ENCODE peak calls at places on chromosomes 7 and 10, in five cellular contexts. B is colonic mucosa, S is upper lobe of left lung, I is GM12865, P is spleen. F is an unnamed sample.

GRCh38 chr10:114017873-114018272 is 25.8 kb upstream of the ADRB1 start:
- DNase-seq in I (no peak), S (no peak), P (no peak), B (no peak), F (no peak)

GRCh38 chr7:73659983-73660382 is 7.6 kb upstream of the VPS37D start:
- DNase-seq in I (no peak), B (no peak), S (no peak), P (no peak), F (no peak)

GRCh38 chr7:3042301-3042700 is 1.4 kb downstream of the CARD11 start:
- DNase-seq in I (no peak), S (no peak), P (no peak), B (no peak), F (no peak)

GRCh38 chr10:79929409-79929904 is 19.4 kb downstream of the SFTPD start:
- DNase-seq in S (peak), B (peak), I (peak), P (peak), F (no peak)

GRCh38 chr7:379456-380225 is 89.7 kb downstream of the FOXL3 start:
- DNase-seq in B (peak), P (peak), S (peak), I (no peak), F (no peak)

GRCh38 chr10:132798403-132798802 is 12.5 kb upstream of the NKX6-2 start:
- DNase-seq in P (no peak), S (no peak), B (no peak), I (no peak), F (no peak)

GRCh38 chr7:140961117-140961516 is 36.4 kb upstream of the BRAF start:
- DNase-seq in P (no peak), I (no peak), B (no peak), S (no peak), F (no peak)

GRCh38 chr7:1251796-1252542 is 19.3 kb downstream of the UNCX start:
- DNase-seq in I (no peak), S (no peak), P (no peak), B (no peak), F (no peak)

GRCh38 chr10:130921461-130921860 is 390.1 kb downstream of the TCERG1L start:
- DNase-seq in B (no peak), P (no peak), I (no peak), S (no peak), F (no peak)

GRCh38 chr10:79054203-79055099 is 14.3 kb upstream of the ZMIZ1 start:
- DNase-seq in B (peak), I (no peak), P (peak), S (peak), F (no peak)

GRCh38 chr10:125257521-125258105 is 97.2 kb upstream of the CTBP2 start:
- DNase-seq in S (no peak), I (no peak), P (no peak), B (no peak), F (no peak)

GRCh38 chr7:41054960-41055700 is 647.8 kb downstream of the INHBA start:
- DNase-seq in I (no peak), S (no peak), B (no peak), P (no peak), F (no peak)

GRCh38 chr10:69929575-69929974 is 123.1 kb upstream of the MACROH2A2 start:
- DNase-seq in P (no peak), I (no peak), B (no peak), S (no peak), F (no peak)

GRCh38 chr10:80598084-80598798 is 60.5 kb downstream of the SH2D4B start:
- DNase-seq in I (peak), S (no peak), B (no peak), P (no peak), F (no peak)

GRCh38 chr7:142669074-142669654 is 80.1 kb upstream of the PRSS1 start:
- DNase-seq in S (no peak), P (no peak), I (peak), B (no peak), F (no peak)

GRCh38 chr10:127145173-127145572 is 51.2 kb downstream of the INSYN2A start:
- DNase-seq in B (no peak), I (no peak), P (no peak), S (no peak), F (no peak)

GRCh38 chr10:122159159-122159970 is 111.7 kb upstream of the BTBD16 start:
- DNase-seq in I (no peak), S (no peak), B (no peak), P (peak), F (no peak)

GRCh38 chr10:19930936-19931859 is 115.0 kb downstream of the PLXDC2 start:
- DNase-seq in B (peak), I (no peak), S (peak), P (no peak), F (no peak)

GRCh38 chr7:120398284-120399000 is 125.5 kb downstream of the KCND2 start:
- DNase-seq in P (no peak), B (no peak), I (no peak), S (no peak), F (no peak)

GRCh38 chr7:101031082-101031481 is 11.2 kb downstream of the MUC17 start:
- DNase-seq in I (no peak), B (no peak), S (no peak), P (no peak), F (no peak)

GRCh38 chr10:63866747-63867140 is 345.5 kb downstream of the REEP3 start:
- DNase-seq in B (no peak), I (no peak), P (no peak), S (no peak), F (no peak)

GRCh38 chr10:44947356-44948152 is 12.0 kb upstream of the RASSF4 start:
- DNase-seq in I (peak), B (peak), P (peak), S (peak), F (peak)

GRCh38 chr7:29987083-29987482 is 2.5 kb downstream of the SCRN1 start:
- DNase-seq in B (no peak), I (peak), S (no peak), P (no peak), F (no peak)

GRCh38 chr10:133123746-133124356 is 36.1 kb downstream of the ADGRA1 start:
- DNase-seq in B (no peak), I (no peak), P (peak), S (no peak), F (no peak)

GRCh38 chr7:4958477-4959301 is at the start of gene MMD2:
- DNase-seq in B (no peak), P (peak), I (no peak), S (no peak), F (no peak)

GRCh38 chr10:92742331-92743228 is 52.8 kb downstream of the HHEX start:
- DNase-seq in S (no peak), B (no peak), P (no peak), I (peak), F (peak)

GRCh38 chr7:2299131-2299829 is 15.0 kb downstream of the SNX8 start:
- DNase-seq in I (peak), B (no peak), S (peak), P (no peak), F (peak)

GRCh38 chr10:25467861-25468260 is 293.1 kb downstream of the GPR158 start:
- DNase-seq in S (no peak), P (no peak), I (no peak), B (no peak), F (no peak)

GRCh38 chr7:74479961-74480829 is 26.5 kb downstream of the GTF2IRD1 start:
- DNase-seq in I (no peak), S (peak), P (peak), B (peak), F (peak)

GRCh38 chr10:100645609-100646008 is 99.8 kb upstream of the PAX2 start:
- DNase-seq in I (no peak), P (no peak), B (no peak), S (no peak), F (no peak)

GRCh38 chr10:47402681-47403301 is 18.7 kb upstream of the ZNF488 start:
- DNase-seq in P (peak), S (no peak), B (peak), I (no peak), F (no peak)

GRCh38 chr10:77042706-77043105 is 594.9 kb downstream of the KCNMA1 start:
- DNase-seq in P (no peak), B (no peak), I (no peak), S (no peak), F (no peak)

GRCh38 chr10:55631071-55631654 is 729.9 kb downstream of the ZWINT start:
- DNase-seq in P (peak), S (peak), I (no peak), B (peak), F (no peak)

GRCh38 chr7:134155220-134155619 is 28.1 kb downstream of the LRGUK start:
- DNase-seq in P (no peak), S (no peak), B (no peak), I (peak), F (no peak)

GRCh38 chr10:33195608-33196376 is 138.7 kb downstream of the NRP1 start:
- DNase-seq in I (no peak), P (no peak), S (no peak), B (no peak), F (no peak)

GRCh38 chr7:6246257-6246917 is 26.0 kb downstream of the CYTH3 start:
- DNase-seq in S (no peak), B (no peak), P (no peak), I (no peak), F (no peak)

GRCh38 chr7:15174470-15174869 is 271.9 kb upstream of the DGKB start:
- DNase-seq in P (no peak), B (no peak), I (no peak), S (no peak), F (no peak)

GRCh38 chr10:103921750-103922195 is 3.8 kb upstream of the STN1 start:
- DNase-seq in I (peak), S (peak), B (peak), P (no peak), F (no peak)

GRCh38 chr7:129884495-129884894 is 68.3 kb downstream of the UBE2H start:
- DNase-seq in P (no peak), I (no peak), S (no peak), B (no peak), F (no peak)

GRCh38 chr10:17409170-17409733 is 45.1 kb downstream of the ST8SIA6 start:
- DNase-seq in B (no peak), I (peak), S (no peak), P (no peak), F (no peak)

GRCh38 chr10:17416442-17417211 is 37.8 kb downstream of the ST8SIA6 start:
- DNase-seq in P (no peak), I (no peak), S (no peak), B (no peak), F (no peak)

GRCh38 chr10:17415046-17415643 is 39.2 kb downstream of the ST8SIA6 start:
- DNase-seq in B (no peak), I (no peak), P (no peak), S (no peak), F (no peak)

GRCh38 chr10:17410907-17411306 is 43.5 kb downstream of the ST8SIA6 start:
- DNase-seq in I (no peak), B (no peak), P (no peak), S (no peak), F (no peak)

DNA sequence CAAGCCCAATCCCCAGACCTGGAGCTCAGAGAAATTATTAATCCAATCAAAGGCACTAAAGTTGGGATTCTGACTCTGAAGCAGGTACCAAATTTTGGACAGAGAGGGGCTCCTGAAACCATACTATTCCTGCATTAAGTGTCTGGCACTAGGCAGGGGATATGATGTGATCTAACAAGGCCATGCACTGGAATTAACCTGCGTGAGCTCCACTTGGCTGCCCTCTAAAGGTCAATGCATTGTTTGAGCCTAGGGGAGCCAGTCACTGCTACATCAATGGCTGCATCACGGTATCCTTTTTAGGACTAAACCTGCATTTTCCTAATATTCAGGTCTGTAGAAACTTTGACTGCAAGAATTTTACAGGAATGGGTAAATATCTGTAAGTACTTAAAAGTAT is 42.1 kb downstream of the ST8SIA6 start:
- DNase-seq in P (no peak), S (no peak), I (no peak), B (no peak), F (no peak)
- TF ChIP-seq CTCF in P (no peak), S (no peak), I (peak), B (no peak), F (no peak)

DNA sequence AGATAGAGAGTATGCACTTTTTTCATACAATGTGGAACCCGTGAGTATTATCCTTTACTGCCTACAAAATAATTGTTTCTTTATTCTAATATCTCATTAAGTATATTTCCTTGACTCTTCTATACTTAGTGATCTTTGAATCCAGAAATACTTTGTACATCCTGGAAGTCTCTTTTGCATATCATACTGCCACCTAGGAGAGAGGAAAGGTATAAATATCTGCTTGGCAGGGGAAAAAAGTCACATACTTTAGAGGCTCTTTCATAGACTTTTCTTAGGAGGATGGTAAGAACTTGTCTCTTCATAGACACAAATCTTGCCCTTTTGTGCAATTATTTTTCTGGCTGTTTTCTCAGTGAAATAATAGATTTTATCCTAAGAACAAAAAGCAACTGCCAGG is 436.0 kb downstream of the PAXIP1 start:
- DNase-seq in P (no peak), S (no peak), B (no peak), I (no peak), F (no peak)
- TF ChIP-seq CTCF in P (no peak), S (no peak), B (no peak), I (no peak), F (no peak)

GRCh38 chr10:115028419-115028818 is 64.7 kb upstream of the ATRNL1 start:
- DNase-seq in I (no peak), P (no peak), S (no peak), B (no peak), F (no peak)
- TF ChIP-seq CTCF in I (no peak), P (no peak), S (no peak), B (no peak), F (no peak)

DNA sequence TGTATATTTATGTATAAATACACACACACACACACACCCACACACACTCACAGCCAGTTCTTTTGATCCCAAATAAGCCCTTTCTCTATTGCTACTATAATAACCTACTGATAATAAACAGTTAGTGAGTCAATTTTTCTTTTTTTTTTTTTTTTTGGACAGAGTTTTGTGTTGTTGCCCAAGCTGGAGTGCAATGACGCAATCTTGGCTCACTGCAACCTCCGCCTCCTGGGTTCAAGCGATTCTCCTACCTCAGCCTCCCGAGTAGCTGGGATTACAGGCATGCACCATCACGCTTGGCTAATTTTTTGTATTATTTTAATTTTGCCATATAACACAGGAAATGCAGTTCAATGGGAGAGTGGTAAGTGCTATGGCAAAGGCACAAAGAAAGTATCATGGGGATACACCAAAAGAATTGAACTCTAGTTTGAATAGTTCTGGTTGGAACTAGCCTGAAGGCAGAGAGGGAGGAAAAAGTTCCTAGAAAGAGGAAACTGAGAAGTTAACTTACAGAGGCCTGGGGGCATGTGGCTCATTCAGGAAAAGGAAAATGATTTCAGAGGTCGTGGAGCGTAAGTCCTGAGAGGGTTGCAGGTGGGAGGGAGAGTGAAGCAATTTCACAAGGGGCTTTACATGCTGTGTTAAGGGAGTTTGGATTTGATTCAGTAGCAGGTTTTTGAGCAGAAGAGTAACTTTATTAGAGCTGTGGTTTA is 44.4 kb upstream of the JCAD start:
- DNase-seq in B (no peak), I (no peak), S (no peak), P (no peak), F (no peak)
- TF ChIP-seq CTCF in B (no peak), I (no peak), S (no peak), P (no peak), F (no peak)

GRCh38 chr10:116766241-116767198 is 24.2 kb upstream of the HSPA12A start:
- DNase-seq in P (peak), B (no peak), S (no peak), I (no peak), F (no peak)

GRCh38 chr10:116764979-116765378 is 22.6 kb upstream of the HSPA12A start:
- DNase-seq in S (no peak), I (no peak), B (no peak), P (no peak), F (no peak)

GRCh38 chr10:116763440-116763839 is 21.1 kb upstream of the HSPA12A start:
- DNase-seq in S (no peak), I (no peak), P (peak), B (no peak), F (no peak)

GRCh38 chr10:116767235-116767634 is 24.9 kb upstream of the HSPA12A start:
- DNase-seq in S (no peak), I (no peak), B (peak), P (no peak), F (no peak)

DNA sequence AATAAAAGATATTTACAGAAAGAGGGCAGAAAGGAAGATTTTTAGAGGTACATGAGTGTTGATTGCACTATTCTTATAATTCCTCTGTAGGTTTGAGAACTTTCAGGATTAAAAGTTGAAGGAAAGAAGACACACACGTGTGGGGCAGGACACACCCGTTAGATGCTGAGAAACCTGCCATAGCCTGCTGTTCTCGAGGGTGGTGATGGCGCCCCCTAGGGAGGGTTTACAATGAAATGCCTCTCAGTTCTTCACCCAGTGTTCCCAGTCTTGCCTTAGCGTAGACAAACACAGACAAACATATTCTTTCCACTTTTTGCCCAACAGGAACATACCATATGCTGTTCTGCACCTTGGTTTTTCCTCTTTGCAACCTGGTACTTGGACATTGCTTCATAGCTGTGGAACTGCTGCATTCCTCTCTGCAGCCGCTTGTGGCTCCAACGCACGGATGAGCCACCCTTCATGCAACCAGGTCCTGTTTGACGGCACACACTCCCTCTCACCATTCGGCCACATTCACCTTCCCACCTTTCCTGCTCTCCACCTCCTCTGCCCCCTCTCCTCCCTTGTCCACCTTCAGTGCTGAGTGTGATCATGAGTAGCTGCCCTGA is 23.3 kb upstream of the HSPA12A start:
- DNase-seq in P (peak), I (peak), B (peak), S (no peak), F (no peak)
- TF ChIP-seq CTCF in P (no peak), I (peak), B (peak), S (no peak), F (no peak)

GRCh38 chr10:4981722-4982471 is 18.7 kb downstream of the AKR1C1 start:
- DNase-seq in P (no peak), I (peak), S (peak), B (peak), F (no peak)
- TF ChIP-seq CTCF in P (no peak), I (peak), S (peak), B (no peak), F (no peak)

F was measured in activated B cell treated with CpG ODN at 0.5 μM for 24 hours.